ENCODE peak calls at places on chromosomes 12 and 14, in five cellular contexts. D is Peyer's patch, R is DND-41, Z is cardiac muscle cell, P is fibroblast of lung. A is an unnamed sample.

GRCh38 chr14:30779210-30779609 is 95.1 kb upstream of the COCH start:
- DNase-seq in D (no peak), R (no peak), Z (no peak), P (peak; percentile 27), A (no peak)

GRCh38 chr12:15186593-15186992 is 34.6 kb downstream of the RERG start:
- DNase-seq in D (no peak), R (no peak), Z (no peak), P (no peak), A (no peak)

GRCh38 chr12:9113987-9114309 is 1.8 kb downstream of the A2M start:
- DNase-seq in D (no peak), R (no peak), Z (no peak), P (no peak), A (no peak)

GRCh38 chr14:22427771-22428228 is 161.2 kb downstream of the DAD1 start:
- DNase-seq in D (no peak), R (no peak), Z (no peak), P (peak; percentile 68), A (no peak)

GRCh38 chr14:64598404-64598803 is 48.6 kb downstream of the PPP1R36 start:
- DNase-seq in D (no peak), R (no peak), Z (no peak), P (no peak), A (no peak)

GRCh38 chr14:34632451-34632850 is 2.5 kb upstream of the SNX6 start:
- DNase-seq in D (no peak), R (no peak), Z (no peak), P (no peak), A (no peak)

GRCh38 chr12:106584104-106585064 is 1.6 kb downstream of the RFX4 start:
- DNase-seq in D (no peak), R (no peak), Z (peak; percentile 63), P (no peak), A (no peak)

GRCh38 chr12:113014565-113014964 is 36.2 kb downstream of the OAS2 start:
- DNase-seq in D (no peak), R (no peak), Z (no peak), P (no peak), A (no peak)

GRCh38 chr14:99728981-99729451 is 44.9 kb downstream of the CYP46A1 start:
- DNase-seq in D (no peak), R (no peak), Z (no peak), P (no peak), A (no peak)

GRCh38 chr12:5996459-5996858 is 51.4 kb upstream of the ANO2 start:
- DNase-seq in D (no peak), R (no peak), Z (no peak), P (no peak), A (no peak)

GRCh38 chr14:50530794-50531193 is 1.6 kb downstream of the MAP4K5 start:
- DNase-seq in D (no peak), R (no peak), Z (no peak), P (peak; percentile 23), A (no peak)

GRCh38 chr14:65403231-65403630 is 9.3 kb upstream of the FUT8 start:
- DNase-seq in D (no peak), R (no peak), Z (no peak), P (peak; percentile 45), A (no peak)

GRCh38 chr14:99797231-99797630 is 4.0 kb downstream of the EML1 start:
- DNase-seq in D (no peak), R (no peak), Z (no peak), P (no peak), A (no peak)

GRCh38 chr12:51421266-51421884 is 3.3 kb upstream of the SLC4A8 start:
- DNase-seq in D (peak; percentile 69), R (peak; percentile 72), Z (peak; percentile 85), P (peak; percentile 53), A (peak; percentile 25)

GRCh38 chr14:60515696-60516284 is 6.8 kb downstream of the SIX6 start:
- DNase-seq in D (no peak), R (no peak), Z (peak; percentile 40), P (no peak), A (no peak)

GRCh38 chr12:13350946-13351345 is 154.4 kb downstream of the EMP1 start:
- DNase-seq in D (no peak), R (no peak), Z (no peak), P (no peak), A (no peak)

GRCh38 chr12:41521872-41522379 is 333.8 kb downstream of the PDZRN4 start:
- DNase-seq in D (no peak), R (no peak), Z (no peak), P (peak; percentile 95), A (no peak)

GRCh38 chr14:34713681-34714319 is 593 bp downstream of the CFL2 start:
- DNase-seq in D (peak; percentile 56), R (peak; percentile 32), Z (peak; percentile 38), P (peak; percentile 87), A (peak; percentile 19)

GRCh38 chr12:76303365-76303764 is 44.9 kb downstream of the BBS10 start:
- DNase-seq in D (no peak), R (no peak), Z (no peak), P (no peak), A (no peak)

GRCh38 chr14:105878554-105878953 is 352.2 kb downstream of the TMEM121 start:
- DNase-seq in D (peak; percentile 17), R (no peak), Z (no peak), P (no peak), A (no peak)

GRCh38 chr12:116662612-116663144 is 75.2 kb downstream of the SPRING1 start:
- DNase-seq in D (peak; percentile 55), R (no peak), Z (no peak), P (peak; percentile 36), A (no peak)

GRCh38 chr12:85156569-85156968 is 120.4 kb downstream of the LRRIQ1 start:
- DNase-seq in D (no peak), R (no peak), Z (no peak), P (no peak), A (no peak)

GRCh38 chr14:98514016-98514415 is 758.0 kb downstream of the BCL11B start:
- DNase-seq in D (no peak), R (no peak), Z (no peak), P (no peak), A (no peak)

GRCh38 chr14:84877061-84877460 is 652.9 kb upstream of the FLRT2 start:
- DNase-seq in D (no peak), R (no peak), Z (no peak), P (peak; percentile 61), A (no peak)

GRCh38 chr14:64841121-64841611 is 38.5 kb downstream of the SPTB start:
- DNase-seq in D (no peak), R (no peak), Z (peak; percentile 45), P (peak; percentile 67), A (no peak)

GRCh38 chr14:89589400-89590128 is 172.5 kb upstream of the FOXN3 start:
- DNase-seq in D (no peak), R (no peak), Z (no peak), P (no peak), A (no peak)

GRCh38 chr14:26730929-26731618 is 133.2 kb upstream of the NOVA1 start:
- DNase-seq in D (no peak), R (no peak), Z (peak; percentile 53), P (peak; percentile 5), A (no peak)

GRCh38 chr14:104130974-104131651 is 7.3 kb upstream of the KIF26A start:
- DNase-seq in D (peak; percentile 77), R (no peak), Z (peak; percentile 58), P (no peak), A (no peak)

GRCh38 chr14:22561661-22562579 is 27.1 kb downstream of the DAD1 start:
- DNase-seq in D (peak; percentile 85), R (peak; percentile 85), Z (no peak), P (no peak), A (peak; percentile 59)

GRCh38 chr14:69315302-69315701 is 55.3 kb downstream of the GALNT16 start:
- DNase-seq in D (peak; percentile 13), R (no peak), Z (no peak), P (no peak), A (no peak)

GRCh38 chr12:64236549-64236948 is 14.5 kb upstream of the KICS2 start:
- DNase-seq in D (no peak), R (no peak), Z (no peak), P (peak; percentile 24), A (no peak)

GRCh38 chr14:104137297-104138097 is 890 bp upstream of the KIF26A start:
- DNase-seq in D (peak; percentile 73), R (no peak), Z (peak; percentile 87), P (peak; percentile 6), A (peak; percentile 36)

GRCh38 chr14:74539503-74539902 is 45.9 kb downstream of the ISCA2 start:
- DNase-seq in D (no peak), R (no peak), Z (no peak), P (no peak), A (no peak)

GRCh38 chr14:61103541-61104339 is 122.7 kb downstream of the SLC38A6 start:
- DNase-seq in D (no peak), R (no peak), Z (no peak), P (peak; percentile 99), A (no peak)

GRCh38 chr12:47903927-47904646 is 707 bp downstream of the VDR start:
- DNase-seq in D (peak; percentile 83), R (no peak), Z (no peak), P (peak; percentile 89), A (peak; percentile 49)

GRCh38 chr12:46361667-46362034 is 10.9 kb downstream of the SLC38A2 start:
- DNase-seq in D (no peak), R (no peak), Z (no peak), P (no peak), A (no peak)
- H3K4me3 ChIP-seq in D (no peak overlapping the region), R (no peak overlapping the region), Z (no peak overlapping the region), P (no peak overlapping the region), A (no peak overlapping the region)

DNA sequence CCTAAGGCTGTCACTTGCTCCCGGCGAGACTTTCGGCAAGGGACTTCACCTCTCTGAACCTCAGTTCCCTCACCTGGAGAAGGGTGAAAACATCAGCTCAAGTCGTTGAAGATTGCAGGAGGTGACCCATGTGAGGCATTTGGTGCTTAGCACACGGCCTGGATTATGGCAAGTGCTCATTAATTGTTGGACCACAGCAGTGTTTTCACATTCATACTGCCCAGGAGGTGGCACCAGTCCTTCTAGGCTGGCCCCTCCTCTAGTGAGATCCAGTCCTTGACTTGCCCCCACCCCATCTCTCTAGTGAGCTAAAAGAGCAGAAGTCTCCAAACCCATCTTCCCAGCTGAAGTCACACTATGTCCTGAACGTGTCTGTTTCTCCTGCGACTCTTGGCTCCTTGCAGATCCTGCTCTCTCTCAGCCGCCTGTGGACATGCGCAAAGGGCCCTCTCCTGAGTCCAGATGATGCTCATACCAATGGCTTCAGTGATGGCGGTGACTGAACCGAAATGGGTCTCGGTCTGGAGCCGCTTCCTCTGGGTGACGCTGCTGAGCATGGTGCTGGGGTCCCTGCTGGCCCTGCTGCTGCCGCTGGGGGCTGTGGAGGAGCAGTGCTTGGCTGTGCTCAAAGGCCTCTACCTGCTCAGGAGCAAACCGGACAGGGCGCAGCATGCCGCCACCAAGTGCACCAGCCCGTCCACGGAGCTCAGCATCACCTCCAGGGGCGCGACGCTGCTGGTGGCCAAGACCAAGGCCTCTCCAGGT is 1.6 kb downstream of the FICD start:
- DNase-seq in D (no peak), R (no peak), Z (no peak), P (peak; percentile 9), A (no peak)
- H3K4me3 ChIP-seq in D (no peak overlapping the region), R (peak overlapping the region; percentile 82), Z (no peak overlapping the region), P (no peak overlapping the region), A (no peak overlapping the region)

GRCh38 chr12:78863482-78864427 is 819 bp upstream of the SYT1 start:
- DNase-seq in D (peak; percentile 51), R (no peak), Z (peak; percentile 43), P (peak; percentile 78), A (no peak)
- H3K4me3 ChIP-seq in D (peak overlapping the region; percentile 47), R (no peak overlapping the region), Z (peak overlapping the region; percentile 52), P (peak overlapping the region; percentile 85), A (no peak overlapping the region)

GRCh38 chr12:105351523-105351922 is 21.0 kb downstream of the C12orf75 start:
- DNase-seq in D (no peak), R (peak; percentile 46), Z (no peak), P (no peak), A (no peak)
- H3K4me3 ChIP-seq in D (no peak overlapping the region), R (peak overlapping the region; percentile 19), Z (no peak overlapping the region), P (no peak overlapping the region), A (no peak overlapping the region)